ENCODE peak calls at places on chromosomes 3 and 15, in eight cellular contexts. One of them, this sample, is unnamed.

GRCh38 chr15:33730815-33731214 is 237.5 kb upstream of the CHRM5 start:
- DNase-seq in HEK293T: no peak
- DNase-seq in GM04504: no peak
- DNase-seq in stimulated activated CD4-positive, alpha-beta T cell treated with anti-CD3 and anti-CD28 coated beads, Interleukin-2, amount 100 ng/mL, for 24 hours: no peak
- DNase-seq in activated CD8-positive, alpha-beta T cell treated with anti-CD3 and anti-CD28 coated beads, Interleukin-2, amount 10 ng/mL, durations not matched to agents 7 days and 5 days: no peak
- DNase-seq in fibroblast of pulmonary artery: no peak
- DNase-seq in mucosa of descending colon: no peak
- DNase-seq in iPS-NIHi11: no peak
- DNase-seq in this sample: no peak

GRCh38 chr3:27903447-27903846 is 181.3 kb upstream of the EOMES start:
- DNase-seq in HEK293T: no peak
- DNase-seq in GM04504: no peak
- DNase-seq in stimulated activated CD4-positive, alpha-beta T cell treated with anti-CD3 and anti-CD28 coated beads, Interleukin-2, amount 100 ng/mL, for 24 hours: no peak
- DNase-seq in activated CD8-positive, alpha-beta T cell treated with anti-CD3 and anti-CD28 coated beads, Interleukin-2, amount 10 ng/mL, durations not matched to agents 7 days and 5 days: no peak
- DNase-seq in fibroblast of pulmonary artery: no peak
- DNase-seq in mucosa of descending colon: no peak
- DNase-seq in iPS-NIHi11: no peak
- DNase-seq in this sample: no peak

GRCh38 chr3:7589526-7589925 is 728.6 kb downstream of the GRM7 start:
- DNase-seq in HEK293T: no peak
- DNase-seq in GM04504: no peak
- DNase-seq in stimulated activated CD4-positive, alpha-beta T cell treated with anti-CD3 and anti-CD28 coated beads, Interleukin-2, amount 100 ng/mL, for 24 hours: no peak
- DNase-seq in activated CD8-positive, alpha-beta T cell treated with anti-CD3 and anti-CD28 coated beads, Interleukin-2, amount 10 ng/mL, durations not matched to agents 7 days and 5 days: no peak
- DNase-seq in fibroblast of pulmonary artery: no peak
- DNase-seq in mucosa of descending colon: no peak
- DNase-seq in iPS-NIHi11: no peak
- DNase-seq in this sample: no peak

GRCh38 chr3:113051222-113051804 is 60.5 kb downstream of the GTPBP8 start:
- DNase-seq in HEK293T: peak; percentile 76
- DNase-seq in GM04504: peak; percentile 60
- DNase-seq in stimulated activated CD4-positive, alpha-beta T cell treated with anti-CD3 and anti-CD28 coated beads, Interleukin-2, amount 100 ng/mL, for 24 hours: peak; percentile 92
- DNase-seq in activated CD8-positive, alpha-beta T cell treated with anti-CD3 and anti-CD28 coated beads, Interleukin-2, amount 10 ng/mL, durations not matched to agents 7 days and 5 days: peak; percentile 92
- DNase-seq in fibroblast of pulmonary artery: peak; percentile 84
- DNase-seq in mucosa of descending colon: peak; percentile 73
- DNase-seq in iPS-NIHi11: peak; percentile 84
- DNase-seq in this sample: peak; percentile 52

GRCh38 chr3:41681479-41681878 is 280.4 kb downstream of the ULK4 start:
- DNase-seq in HEK293T: no peak
- DNase-seq in GM04504: peak; percentile 94
- DNase-seq in stimulated activated CD4-positive, alpha-beta T cell treated with anti-CD3 and anti-CD28 coated beads, Interleukin-2, amount 100 ng/mL, for 24 hours: no peak
- DNase-seq in activated CD8-positive, alpha-beta T cell treated with anti-CD3 and anti-CD28 coated beads, Interleukin-2, amount 10 ng/mL, durations not matched to agents 7 days and 5 days: no peak
- DNase-seq in fibroblast of pulmonary artery: peak; percentile 94
- DNase-seq in mucosa of descending colon: no peak
- DNase-seq in iPS-NIHi11: peak; percentile 11
- DNase-seq in this sample: peak; percentile 97

GRCh38 chr3:123657578-123657977 is 72.7 kb upstream of the HACD2 start:
- DNase-seq in HEK293T: no peak
- DNase-seq in GM04504: no peak
- DNase-seq in stimulated activated CD4-positive, alpha-beta T cell treated with anti-CD3 and anti-CD28 coated beads, Interleukin-2, amount 100 ng/mL, for 24 hours: no peak
- DNase-seq in activated CD8-positive, alpha-beta T cell treated with anti-CD3 and anti-CD28 coated beads, Interleukin-2, amount 10 ng/mL, durations not matched to agents 7 days and 5 days: no peak
- DNase-seq in fibroblast of pulmonary artery: peak; percentile 30
- DNase-seq in mucosa of descending colon: no peak
- DNase-seq in iPS-NIHi11: no peak
- DNase-seq in this sample: no peak

GRCh38 chr3:1082024-1082633 is 10.7 kb upstream of the CNTN6 start:
- DNase-seq in HEK293T: peak; percentile 14
- DNase-seq in GM04504: peak; percentile 19
- DNase-seq in stimulated activated CD4-positive, alpha-beta T cell treated with anti-CD3 and anti-CD28 coated beads, Interleukin-2, amount 100 ng/mL, for 24 hours: no peak
- DNase-seq in activated CD8-positive, alpha-beta T cell treated with anti-CD3 and anti-CD28 coated beads, Interleukin-2, amount 10 ng/mL, durations not matched to agents 7 days and 5 days: no peak
- DNase-seq in fibroblast of pulmonary artery: peak; percentile 58
- DNase-seq in mucosa of descending colon: no peak
- DNase-seq in iPS-NIHi11: no peak
- DNase-seq in this sample: no peak

GRCh38 chr3:184579513-184579912 is 17.9 kb downstream of the EPHB3 start:
- DNase-seq in HEK293T: no peak
- DNase-seq in GM04504: no peak
- DNase-seq in stimulated activated CD4-positive, alpha-beta T cell treated with anti-CD3 and anti-CD28 coated beads, Interleukin-2, amount 100 ng/mL, for 24 hours: no peak
- DNase-seq in activated CD8-positive, alpha-beta T cell treated with anti-CD3 and anti-CD28 coated beads, Interleukin-2, amount 10 ng/mL, durations not matched to agents 7 days and 5 days: no peak
- DNase-seq in fibroblast of pulmonary artery: no peak
- DNase-seq in mucosa of descending colon: no peak
- DNase-seq in iPS-NIHi11: no peak
- DNase-seq in this sample: no peak

GRCh38 chr3:66671348-66671747 is 170.5 kb upstream of the LRIG1 start:
- DNase-seq in HEK293T: no peak
- DNase-seq in GM04504: no peak
- DNase-seq in stimulated activated CD4-positive, alpha-beta T cell treated with anti-CD3 and anti-CD28 coated beads, Interleukin-2, amount 100 ng/mL, for 24 hours: no peak
- DNase-seq in activated CD8-positive, alpha-beta T cell treated with anti-CD3 and anti-CD28 coated beads, Interleukin-2, amount 10 ng/mL, durations not matched to agents 7 days and 5 days: no peak
- DNase-seq in fibroblast of pulmonary artery: peak; percentile 11
- DNase-seq in mucosa of descending colon: no peak
- DNase-seq in iPS-NIHi11: no peak
- DNase-seq in this sample: no peak

GRCh38 chr3:140953028-140953960 is 11.7 kb downstream of the SLC25A36 start:
- DNase-seq in HEK293T: peak; percentile 38
- DNase-seq in GM04504: no peak
- DNase-seq in stimulated activated CD4-positive, alpha-beta T cell treated with anti-CD3 and anti-CD28 coated beads, Interleukin-2, amount 100 ng/mL, for 24 hours: no peak
- DNase-seq in activated CD8-positive, alpha-beta T cell treated with anti-CD3 and anti-CD28 coated beads, Interleukin-2, amount 10 ng/mL, durations not matched to agents 7 days and 5 days: no peak
- DNase-seq in fibroblast of pulmonary artery: peak; percentile 59
- DNase-seq in mucosa of descending colon: no peak
- DNase-seq in iPS-NIHi11: no peak
- DNase-seq in this sample: peak; percentile 29

GRCh38 chr3:150384517-150385212 is 23.4 kb upstream of the TSC22D2 start:
- DNase-seq in HEK293T: peak; percentile 81
- DNase-seq in GM04504: no peak
- DNase-seq in stimulated activated CD4-positive, alpha-beta T cell treated with anti-CD3 and anti-CD28 coated beads, Interleukin-2, amount 100 ng/mL, for 24 hours: peak; percentile 36
- DNase-seq in activated CD8-positive, alpha-beta T cell treated with anti-CD3 and anti-CD28 coated beads, Interleukin-2, amount 10 ng/mL, durations not matched to agents 7 days and 5 days: peak; percentile 66
- DNase-seq in fibroblast of pulmonary artery: no peak
- DNase-seq in mucosa of descending colon: no peak
- DNase-seq in iPS-NIHi11: peak; percentile 58
- DNase-seq in this sample: no peak

GRCh38 chr15:47516576-47517371 is 200.5 kb upstream of the SEMA6D start:
- DNase-seq in HEK293T: no peak
- DNase-seq in GM04504: no peak
- DNase-seq in stimulated activated CD4-positive, alpha-beta T cell treated with anti-CD3 and anti-CD28 coated beads, Interleukin-2, amount 100 ng/mL, for 24 hours: no peak
- DNase-seq in activated CD8-positive, alpha-beta T cell treated with anti-CD3 and anti-CD28 coated beads, Interleukin-2, amount 10 ng/mL, durations not matched to agents 7 days and 5 days: no peak
- DNase-seq in fibroblast of pulmonary artery: peak; percentile 44
- DNase-seq in mucosa of descending colon: no peak
- DNase-seq in iPS-NIHi11: no peak
- DNase-seq in this sample: no peak

GRCh38 chr3:71854096-71854495 is 69.1 kb upstream of the PROK2 start:
- DNase-seq in HEK293T: no peak
- DNase-seq in GM04504: no peak
- DNase-seq in stimulated activated CD4-positive, alpha-beta T cell treated with anti-CD3 and anti-CD28 coated beads, Interleukin-2, amount 100 ng/mL, for 24 hours: no peak
- DNase-seq in activated CD8-positive, alpha-beta T cell treated with anti-CD3 and anti-CD28 coated beads, Interleukin-2, amount 10 ng/mL, durations not matched to agents 7 days and 5 days: no peak
- DNase-seq in fibroblast of pulmonary artery: no peak
- DNase-seq in mucosa of descending colon: no peak
- DNase-seq in iPS-NIHi11: no peak
- DNase-seq in this sample: no peak